ENCODE peak calls at places on chromosomes 1 and 21, in ten cellular contexts. One of them, this sample, is unnamed.

GRCh38 chr21:18705971-18706370 is 302.4 kb upstream of the TMPRSS15 start:
- DNase-seq in foreskin fibroblast: no peak
- DNase-seq in activated T-cell treated with anti-CD3 and anti-CD28 coated beads, Interleukin-2, amount 50 U/mL, for 4 hours: no peak
- DNase-seq in iPS-NIHi11: no peak
- DNase-seq in midbrain: no peak
- DNase-seq in activated CD4-positive, CD25-positive, alpha-beta regulatory T cell: no peak
- DNase-seq in nucleus accumbens: no peak
- DNase-seq in DND-41: no peak
- DNase-seq in heart right ventricle: no peak
- DNase-seq in H1: no peak
- DNase-seq in this sample: peak

GRCh38 chr1:28552482-28553228 is at the start of gene TRNAU1AP:
- DNase-seq in heart right ventricle: peak
- DNase-seq in activated T-cell treated with anti-CD3 and anti-CD28 coated beads, Interleukin-2, amount 50 U/mL, for 4 hours: peak
- DNase-seq in DND-41: peak
- DNase-seq in iPS-NIHi11: peak
- DNase-seq in nucleus accumbens: peak
- DNase-seq in midbrain: peak
- DNase-seq in foreskin fibroblast: peak
- DNase-seq in activated CD4-positive, CD25-positive, alpha-beta regulatory T cell: peak
- DNase-seq in H1: peak
- DNase-seq in this sample: peak

GRCh38 chr1:168555521-168556046 is 11.8 kb upstream of the XCL2 start:
- DNase-seq in heart right ventricle: no peak
- DNase-seq in midbrain: no peak
- DNase-seq in foreskin fibroblast: no peak
- DNase-seq in activated T-cell treated with anti-CD3 and anti-CD28 coated beads, Interleukin-2, amount 50 U/mL, for 4 hours: no peak
- DNase-seq in activated CD4-positive, CD25-positive, alpha-beta regulatory T cell: no peak
- DNase-seq in iPS-NIHi11: no peak
- DNase-seq in nucleus accumbens: no peak
- DNase-seq in DND-41: no peak
- DNase-seq in H1: no peak
- DNase-seq in this sample: no peak

GRCh38 chr1:173758980-173759379 is 44.2 kb downstream of the KLHL20 start:
- DNase-seq in DND-41: no peak
- DNase-seq in activated T-cell treated with anti-CD3 and anti-CD28 coated beads, Interleukin-2, amount 50 U/mL, for 4 hours: no peak
- DNase-seq in foreskin fibroblast: no peak
- DNase-seq in iPS-NIHi11: no peak
- DNase-seq in midbrain: no peak
- DNase-seq in H1: no peak
- DNase-seq in nucleus accumbens: no peak
- DNase-seq in activated CD4-positive, CD25-positive, alpha-beta regulatory T cell: no peak
- DNase-seq in heart right ventricle: no peak
- DNase-seq in this sample: no peak

GRCh38 chr1:113972954-113973353 is 6.3 kb upstream of the OLFML3 start:
- DNase-seq in DND-41: no peak
- DNase-seq in activated T-cell treated with anti-CD3 and anti-CD28 coated beads, Interleukin-2, amount 50 U/mL, for 4 hours: no peak
- DNase-seq in heart right ventricle: no peak
- DNase-seq in activated CD4-positive, CD25-positive, alpha-beta regulatory T cell: no peak
- DNase-seq in iPS-NIHi11: no peak
- DNase-seq in nucleus accumbens: no peak
- DNase-seq in foreskin fibroblast: no peak
- DNase-seq in midbrain: no peak
- DNase-seq in H1: no peak
- DNase-seq in this sample: no peak

GRCh38 chr1:69246721-69247120 is 321.0 kb upstream of the LRRC7 start:
- DNase-seq in activated CD4-positive, CD25-positive, alpha-beta regulatory T cell: no peak
- DNase-seq in DND-41: no peak
- DNase-seq in H1: no peak
- DNase-seq in heart right ventricle: no peak
- DNase-seq in nucleus accumbens: no peak
- DNase-seq in midbrain: peak
- DNase-seq in iPS-NIHi11: no peak
- DNase-seq in foreskin fibroblast: no peak
- DNase-seq in activated T-cell treated with anti-CD3 and anti-CD28 coated beads, Interleukin-2, amount 50 U/mL, for 4 hours: no peak
- DNase-seq in this sample: no peak

GRCh38 chr1:168439451-168440375 is 104.1 kb downstream of the XCL2 start:
- DNase-seq in nucleus accumbens: peak
- DNase-seq in foreskin fibroblast: peak
- DNase-seq in midbrain: peak
- DNase-seq in activated CD4-positive, CD25-positive, alpha-beta regulatory T cell: peak
- DNase-seq in iPS-NIHi11: peak
- DNase-seq in activated T-cell treated with anti-CD3 and anti-CD28 coated beads, Interleukin-2, amount 50 U/mL, for 4 hours: peak
- DNase-seq in DND-41: peak
- DNase-seq in heart right ventricle: peak
- DNase-seq in H1: peak
- DNase-seq in this sample: peak

GRCh38 chr1:45177452-45177851 is 29.0 kb downstream of the ZSWIM5 start:
- DNase-seq in midbrain: no peak
- DNase-seq in activated T-cell treated with anti-CD3 and anti-CD28 coated beads, Interleukin-2, amount 50 U/mL, for 4 hours: no peak
- DNase-seq in H1: no peak
- DNase-seq in DND-41: no peak
- DNase-seq in heart right ventricle: no peak
- DNase-seq in iPS-NIHi11: no peak
- DNase-seq in foreskin fibroblast: peak
- DNase-seq in nucleus accumbens: no peak
- DNase-seq in activated CD4-positive, CD25-positive, alpha-beta regulatory T cell: no peak
- DNase-seq in this sample: no peak

GRCh38 chr1:9164537-9164910 is 35.6 kb upstream of the GPR157 start:
- DNase-seq in H1: no peak
- DNase-seq in midbrain: no peak
- DNase-seq in DND-41: no peak
- DNase-seq in foreskin fibroblast: peak
- DNase-seq in activated CD4-positive, CD25-positive, alpha-beta regulatory T cell: no peak
- DNase-seq in activated T-cell treated with anti-CD3 and anti-CD28 coated beads, Interleukin-2, amount 50 U/mL, for 4 hours: no peak
- DNase-seq in iPS-NIHi11: no peak
- DNase-seq in nucleus accumbens: no peak
- DNase-seq in heart right ventricle: no peak
- DNase-seq in this sample: no peak

GRCh38 chr1:10065344-10065685 is 32.6 kb downstream of the UBE4B start:
- DNase-seq in heart right ventricle: no peak
- DNase-seq in H1: no peak
- DNase-seq in activated CD4-positive, CD25-positive, alpha-beta regulatory T cell: no peak
- DNase-seq in activated T-cell treated with anti-CD3 and anti-CD28 coated beads, Interleukin-2, amount 50 U/mL, for 4 hours: no peak
- DNase-seq in nucleus accumbens: no peak
- DNase-seq in midbrain: peak
- DNase-seq in iPS-NIHi11: peak
- DNase-seq in foreskin fibroblast: no peak
- DNase-seq in DND-41: no peak
- DNase-seq in this sample: no peak

GRCh38 chr1:205325334-205325884 is 3.9 kb upstream of the NUAK2 start:
- DNase-seq in activated CD4-positive, CD25-positive, alpha-beta regulatory T cell: peak
- DNase-seq in midbrain: peak
- DNase-seq in activated T-cell treated with anti-CD3 and anti-CD28 coated beads, Interleukin-2, amount 50 U/mL, for 4 hours: peak
- DNase-seq in iPS-NIHi11: peak
- DNase-seq in foreskin fibroblast: peak
- DNase-seq in H1: peak
- DNase-seq in DND-41: peak
- DNase-seq in heart right ventricle: no peak
- DNase-seq in nucleus accumbens: peak
- DNase-seq in this sample: peak

GRCh38 chr1:89955311-89955710 is 39.6 kb upstream of the ZNF326 start:
- DNase-seq in activated T-cell treated with anti-CD3 and anti-CD28 coated beads, Interleukin-2, amount 50 U/mL, for 4 hours: no peak
- DNase-seq in iPS-NIHi11: no peak
- DNase-seq in H1: no peak
- DNase-seq in midbrain: no peak
- DNase-seq in foreskin fibroblast: no peak
- DNase-seq in activated CD4-positive, CD25-positive, alpha-beta regulatory T cell: no peak
- DNase-seq in heart right ventricle: no peak
- DNase-seq in DND-41: no peak
- DNase-seq in nucleus accumbens: no peak
- DNase-seq in this sample: no peak

GRCh38 chr1:44787506-44787905 is 464 bp downstream of the BEST4 start:
- DNase-seq in H1: no peak
- DNase-seq in foreskin fibroblast: no peak
- DNase-seq in activated CD4-positive, CD25-positive, alpha-beta regulatory T cell: no peak
- DNase-seq in midbrain: no peak
- DNase-seq in DND-41: no peak
- DNase-seq in iPS-NIHi11: no peak
- DNase-seq in activated T-cell treated with anti-CD3 and anti-CD28 coated beads, Interleukin-2, amount 50 U/mL, for 4 hours: no peak
- DNase-seq in heart right ventricle: no peak
- DNase-seq in nucleus accumbens: no peak
- DNase-seq in this sample: no peak

GRCh38 chr1:160651428-160652064 is 4.7 kb upstream of the SLAMF1 start:
- DNase-seq in activated CD4-positive, CD25-positive, alpha-beta regulatory T cell: no peak
- DNase-seq in foreskin fibroblast: no peak
- DNase-seq in midbrain: no peak
- DNase-seq in H1: no peak
- DNase-seq in heart right ventricle: no peak
- DNase-seq in iPS-NIHi11: no peak
- DNase-seq in DND-41: no peak
- DNase-seq in nucleus accumbens: no peak
- DNase-seq in activated T-cell treated with anti-CD3 and anti-CD28 coated beads, Interleukin-2, amount 50 U/mL, for 4 hours: no peak
- DNase-seq in this sample: no peak

GRCh38 chr1:181104790-181105133 is 16.3 kb downstream of the IER5 start:
- DNase-seq in foreskin fibroblast: peak
- DNase-seq in activated CD4-positive, CD25-positive, alpha-beta regulatory T cell: no peak
- DNase-seq in midbrain: no peak
- DNase-seq in DND-41: peak
- DNase-seq in iPS-NIHi11: no peak
- DNase-seq in H1: no peak
- DNase-seq in activated T-cell treated with anti-CD3 and anti-CD28 coated beads, Interleukin-2, amount 50 U/mL, for 4 hours: peak
- DNase-seq in nucleus accumbens: no peak
- DNase-seq in heart right ventricle: no peak
- DNase-seq in this sample: no peak

GRCh38 chr21:34962586-34963222 is 86.4 kb downstream of the RUNX1 start:
- DNase-seq in heart right ventricle: no peak
- DNase-seq in nucleus accumbens: no peak
- DNase-seq in activated CD4-positive, CD25-positive, alpha-beta regulatory T cell: no peak
- DNase-seq in midbrain: no peak
- DNase-seq in iPS-NIHi11: no peak
- DNase-seq in H1: no peak
- DNase-seq in DND-41: no peak
- DNase-seq in activated T-cell treated with anti-CD3 and anti-CD28 coated beads, Interleukin-2, amount 50 U/mL, for 4 hours: peak
- DNase-seq in foreskin fibroblast: peak
- DNase-seq in this sample: no peak

GRCh38 chr1:198373376-198373775 is 167.1 kb downstream of the ATP6V1G3 start:
- DNase-seq in activated CD4-positive, CD25-positive, alpha-beta regulatory T cell: no peak
- DNase-seq in midbrain: no peak
- DNase-seq in iPS-NIHi11: no peak
- DNase-seq in DND-41: no peak
- DNase-seq in H1: no peak
- DNase-seq in activated T-cell treated with anti-CD3 and anti-CD28 coated beads, Interleukin-2, amount 50 U/mL, for 4 hours: no peak
- DNase-seq in nucleus accumbens: no peak
- DNase-seq in heart right ventricle: no peak
- DNase-seq in foreskin fibroblast: peak
- DNase-seq in this sample: no peak

GRCh38 chr21:42745511-42746239 is 92.3 kb downstream of the PDE9A start:
- DNase-seq in heart right ventricle: no peak
- DNase-seq in activated CD4-positive, CD25-positive, alpha-beta regulatory T cell: no peak
- DNase-seq in iPS-NIHi11: no peak
- DNase-seq in H1: no peak
- DNase-seq in foreskin fibroblast: no peak
- DNase-seq in activated T-cell treated with anti-CD3 and anti-CD28 coated beads, Interleukin-2, amount 50 U/mL, for 4 hours: no peak
- DNase-seq in DND-41: no peak
- DNase-seq in nucleus accumbens: no peak
- DNase-seq in midbrain: no peak
- DNase-seq in this sample: no peak

GRCh38 chr1:193537266-193538003 is 351.0 kb upstream of the B3GALT2 start:
- DNase-seq in midbrain: no peak
- DNase-seq in DND-41: no peak
- DNase-seq in activated CD4-positive, CD25-positive, alpha-beta regulatory T cell: peak
- DNase-seq in H1: no peak
- DNase-seq in iPS-NIHi11: no peak
- DNase-seq in heart right ventricle: no peak
- DNase-seq in nucleus accumbens: no peak
- DNase-seq in activated T-cell treated with anti-CD3 and anti-CD28 coated beads, Interleukin-2, amount 50 U/mL, for 4 hours: peak
- DNase-seq in foreskin fibroblast: no peak
- DNase-seq in this sample: no peak

GRCh38 chr1:221816899-221817298 is 75.0 kb upstream of the DUSP10 start:
- DNase-seq in heart right ventricle: no peak
- DNase-seq in activated CD4-positive, CD25-positive, alpha-beta regulatory T cell: no peak
- DNase-seq in H1: no peak
- DNase-seq in nucleus accumbens: no peak
- DNase-seq in activated T-cell treated with anti-CD3 and anti-CD28 coated beads, Interleukin-2, amount 50 U/mL, for 4 hours: no peak
- DNase-seq in midbrain: no peak
- DNase-seq in DND-41: no peak
- DNase-seq in iPS-NIHi11: no peak
- DNase-seq in foreskin fibroblast: peak
- DNase-seq in this sample: no peak

GRCh38 chr1:210633636-210634035 is 304.9 kb downstream of the HHAT start:
- DNase-seq in midbrain: peak
- DNase-seq in heart right ventricle: peak
- DNase-seq in iPS-NIHi11: no peak
- DNase-seq in H1: no peak
- DNase-seq in foreskin fibroblast: no peak
- DNase-seq in activated CD4-positive, CD25-positive, alpha-beta regulatory T cell: no peak
- DNase-seq in activated T-cell treated with anti-CD3 and anti-CD28 coated beads, Interleukin-2, amount 50 U/mL, for 4 hours: no peak
- DNase-seq in nucleus accumbens: no peak
- DNase-seq in DND-41: no peak
- DNase-seq in this sample: no peak

GRCh38 chr1:167499106-167499505 is 19.2 kb downstream of the CD247 start:
- DNase-seq in activated CD4-positive, CD25-positive, alpha-beta regulatory T cell: no peak
- DNase-seq in H1: peak
- DNase-seq in iPS-NIHi11: no peak
- DNase-seq in foreskin fibroblast: no peak
- DNase-seq in nucleus accumbens: no peak
- DNase-seq in DND-41: peak
- DNase-seq in midbrain: no peak
- DNase-seq in activated T-cell treated with anti-CD3 and anti-CD28 coated beads, Interleukin-2, amount 50 U/mL, for 4 hours: no peak
- DNase-seq in heart right ventricle: no peak
- DNase-seq in this sample: no peak

GRCh38 chr1:155645648-155646047 is 35.6 kb downstream of the MSTO1 start:
- DNase-seq in midbrain: no peak
- DNase-seq in H1: no peak
- DNase-seq in DND-41: no peak
- DNase-seq in heart right ventricle: no peak
- DNase-seq in activated CD4-positive, CD25-positive, alpha-beta regulatory T cell: no peak
- DNase-seq in iPS-NIHi11: no peak
- DNase-seq in nucleus accumbens: no peak
- DNase-seq in foreskin fibroblast: peak
- DNase-seq in activated T-cell treated with anti-CD3 and anti-CD28 coated beads, Interleukin-2, amount 50 U/mL, for 4 hours: no peak
- DNase-seq in this sample: no peak

GRCh38 chr1:156766288-156767100 is 841 bp upstream of the PRCC start:
- DNase-seq in DND-41: no peak
- DNase-seq in midbrain: peak
- DNase-seq in nucleus accumbens: peak
- DNase-seq in foreskin fibroblast: peak
- DNase-seq in activated CD4-positive, CD25-positive, alpha-beta regulatory T cell: no peak
- DNase-seq in iPS-NIHi11: no peak
- DNase-seq in heart right ventricle: peak
- DNase-seq in H1: no peak
- DNase-seq in activated T-cell treated with anti-CD3 and anti-CD28 coated beads, Interleukin-2, amount 50 U/mL, for 4 hours: no peak
- DNase-seq in this sample: no peak

GRCh38 chr1:240621249-240621648 is 9.3 kb upstream of the GREM2 start:
- DNase-seq in iPS-NIHi11: no peak
- DNase-seq in DND-41: no peak
- DNase-seq in heart right ventricle: no peak
- DNase-seq in midbrain: no peak
- DNase-seq in activated CD4-positive, CD25-positive, alpha-beta regulatory T cell: no peak
- DNase-seq in nucleus accumbens: no peak
- DNase-seq in foreskin fibroblast: no peak
- DNase-seq in H1: no peak
- DNase-seq in activated T-cell treated with anti-CD3 and anti-CD28 coated beads, Interleukin-2, amount 50 U/mL, for 4 hours: no peak
- DNase-seq in this sample: no peak

GRCh38 chr1:45887156-45887842 is 83.9 kb downstream of the MAST2 start:
- DNase-seq in midbrain: no peak
- DNase-seq in H1: no peak
- DNase-seq in DND-41: no peak
- DNase-seq in activated CD4-positive, CD25-positive, alpha-beta regulatory T cell: no peak
- DNase-seq in foreskin fibroblast: no peak
- DNase-seq in nucleus accumbens: no peak
- DNase-seq in heart right ventricle: no peak
- DNase-seq in iPS-NIHi11: no peak
- DNase-seq in activated T-cell treated with anti-CD3 and anti-CD28 coated beads, Interleukin-2, amount 50 U/mL, for 4 hours: no peak
- DNase-seq in this sample: no peak

GRCh38 chr1:70486676-70487470 is 75.8 kb downstream of the CTH start:
- DNase-seq in DND-41: no peak
- DNase-seq in activated CD4-positive, CD25-positive, alpha-beta regulatory T cell: no peak
- DNase-seq in activated T-cell treated with anti-CD3 and anti-CD28 coated beads, Interleukin-2, amount 50 U/mL, for 4 hours: no peak
- DNase-seq in foreskin fibroblast: peak
- DNase-seq in midbrain: no peak
- DNase-seq in H1: no peak
- DNase-seq in nucleus accumbens: no peak
- DNase-seq in iPS-NIHi11: no peak
- DNase-seq in heart right ventricle: no peak
- DNase-seq in this sample: no peak

GRCh38 chr1:161044908-161045748 is 649 bp downstream of the USF1 start:
- DNase-seq in midbrain: peak
- DNase-seq in heart right ventricle: peak
- DNase-seq in nucleus accumbens: peak
- DNase-seq in iPS-NIHi11: peak
- DNase-seq in foreskin fibroblast: peak
- DNase-seq in H1: peak
- DNase-seq in activated CD4-positive, CD25-positive, alpha-beta regulatory T cell: peak
- DNase-seq in DND-41: peak
- DNase-seq in activated T-cell treated with anti-CD3 and anti-CD28 coated beads, Interleukin-2, amount 50 U/mL, for 4 hours: peak
- DNase-seq in this sample: no peak

This sample was measured in pulmonary artery endothelial cell.